ENCODE peak calls at places on chromosomes 3 and 15, in five cellular contexts. P is HCT116, C is H1, H is HepG2, F is K562. N is an unnamed sample. For H3K79me2, the result is how much of the 10 kb centered on the place peaks cover.

GRCh38 chr3:151371531-151371930 is 13.0 kb downstream of the P2RY12 start:
- DNase-seq in P (no peak), C (no peak), H (no peak), F (no peak), N (no peak)

GRCh38 chr3:42369304-42369703 is 41.1 kb downstream of the LYZL4 start:
- DNase-seq in P (no peak), C (no peak), H (no peak), F (no peak), N (no peak)

GRCh38 chr3:111864821-111865656 is 6.0 kb downstream of the PHLDB2 start:
- DNase-seq in P (no peak), C (no peak), H (peak), F (no peak), N (no peak)

GRCh38 chr3:14148041-14148985 is 23.5 kb downstream of the TMEM43 start:
- DNase-seq in P (no peak), C (peak), H (peak), F (no peak), N (no peak)

GRCh38 chr3:38016410-38016809 is 13.0 kb downstream of the PLCD1 start:
- DNase-seq in P (no peak), C (no peak), H (no peak), F (no peak), N (no peak)

GRCh38 chr3:116135462-116135861 is 309.8 kb downstream of the LSAMP start:
- DNase-seq in P (no peak), C (no peak), H (no peak), F (no peak), N (no peak)

GRCh38 chr15:66912441-66912840 is 153.0 kb upstream of the SMAD3 start:
- DNase-seq in P (no peak), C (no peak), H (no peak), F (no peak), N (no peak)

GRCh38 chr3:69189487-69189886 is 67.1 kb upstream of the LMOD3 start:
- DNase-seq in P (no peak), C (no peak), H (no peak), F (no peak), N (no peak)

GRCh38 chr3:197458179-197458707 is 97.5 kb downstream of the BDH1 start:
- DNase-seq in P (no peak), C (no peak), H (peak), F (no peak), N (no peak)

GRCh38 chr15:29695486-29696167 is 126.6 kb downstream of the TJP1 start:
- DNase-seq in P (no peak), C (no peak), H (peak), F (no peak), N (no peak)

GRCh38 chr3:52056521-52056967 is at the start of gene DUSP7:
- DNase-seq in P (no peak), C (peak), H (no peak), F (peak), N (no peak)

GRCh38 chr15:75025548-75026260 is 2.3 kb downstream of the PPCDC start:
- DNase-seq in P (no peak), C (no peak), H (no peak), F (no peak), N (no peak)

GRCh38 chr3:17481116-17481515 is 261.3 kb downstream of the TBC1D5 start:
- DNase-seq in P (no peak), C (no peak), H (no peak), F (no peak), N (no peak)

GRCh38 chr15:89820651-89821611 is 6.3 kb upstream of the ANPEP start:
- DNase-seq in P (peak), C (no peak), H (no peak), F (no peak), N (no peak)

GRCh38 chr3:59607628-59608027 is 557.8 kb upstream of the CFAP20DC start:
- DNase-seq in P (peak), C (no peak), H (peak), F (no peak), N (no peak)

GRCh38 chr3:173502983-173503568 is 105.5 kb downstream of the NLGN1 start:
- DNase-seq in P (no peak), C (no peak), H (no peak), F (no peak), N (no peak)

GRCh38 chr3:178671261-178672191 is 135.3 kb downstream of the KCNMB2 start:
- DNase-seq in P (no peak), C (no peak), H (no peak), F (no peak), N (no peak)

GRCh38 chr15:59594493-59594942 is 17.1 kb upstream of the GCNT3 start:
- DNase-seq in P (no peak), C (no peak), H (peak), F (no peak), N (no peak)

GRCh38 chr3:100913870-100914654 is 79.2 kb downstream of the ABI3BP start:
- DNase-seq in P (no peak), C (no peak), H (no peak), F (no peak), N (no peak)

GRCh38 chr3:141462176-141462859 is 24.5 kb upstream of the RASA2 start:
- DNase-seq in P (no peak), C (no peak), H (no peak), F (no peak), N (no peak)

GRCh38 chr3:140850210-140850955 is 91.3 kb upstream of the SLC25A36 start:
- DNase-seq in P (no peak), C (no peak), H (no peak), F (no peak), N (no peak)

GRCh38 chr15:77836901-77837648 is 204.4 kb upstream of the LINGO1 start:
- DNase-seq in P (no peak), C (no peak), H (no peak), F (no peak), N (no peak)

GRCh38 chr15:77832874-77833273 is 200.2 kb upstream of the LINGO1 start:
- DNase-seq in P (no peak), C (no peak), H (no peak), F (no peak), N (no peak)

GRCh38 chr15:77831989-77832388 is 199.3 kb upstream of the LINGO1 start:
- DNase-seq in P (no peak), C (no peak), H (no peak), F (no peak), N (no peak)

GRCh38 chr15:77836116-77836798 is 203.5 kb upstream of the LINGO1 start:
- DNase-seq in P (peak), C (no peak), H (no peak), F (peak), N (no peak)

DNA sequence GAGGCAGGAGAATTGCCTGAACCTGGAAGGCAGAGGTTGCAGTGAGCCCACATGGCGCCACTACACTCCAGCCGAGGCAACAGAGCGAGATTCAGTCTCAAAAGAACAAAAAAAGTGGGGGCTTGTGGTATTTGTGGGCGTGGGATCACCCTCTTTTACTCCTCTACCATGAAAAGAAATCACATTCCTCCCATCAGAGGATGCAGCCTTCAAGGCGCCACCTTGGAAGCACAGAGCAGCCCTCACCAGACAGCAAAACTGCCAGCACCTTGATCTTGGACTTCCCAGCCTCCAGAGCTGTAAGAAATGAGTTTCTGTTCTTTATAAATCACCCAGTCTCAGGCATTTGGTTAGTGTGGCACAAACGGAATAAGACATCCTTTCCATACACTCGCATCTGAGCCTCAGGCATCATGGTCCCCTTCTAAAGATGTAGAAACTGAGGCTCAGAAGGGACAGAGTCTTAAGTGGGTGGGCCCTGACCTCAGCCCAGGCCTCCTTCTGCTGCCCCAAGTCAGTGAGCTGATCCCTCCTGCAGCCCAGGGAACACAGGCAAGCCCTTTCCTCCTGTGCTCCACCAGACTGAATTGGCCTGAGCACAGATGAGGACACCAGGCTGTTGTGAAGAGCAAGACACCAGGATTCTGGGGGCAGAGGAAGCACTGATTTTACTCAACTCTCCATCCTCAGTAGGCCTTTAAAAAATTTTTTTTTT is 201.7 kb upstream of the LINGO1 start:
- DNase-seq in P (no peak), C (no peak), H (no peak), F (no peak), N (no peak)
- TF ChIP-seq SP1 in P (no peak), C (no peak), H (no peak), F (no peak), N (no peak)

DNA sequence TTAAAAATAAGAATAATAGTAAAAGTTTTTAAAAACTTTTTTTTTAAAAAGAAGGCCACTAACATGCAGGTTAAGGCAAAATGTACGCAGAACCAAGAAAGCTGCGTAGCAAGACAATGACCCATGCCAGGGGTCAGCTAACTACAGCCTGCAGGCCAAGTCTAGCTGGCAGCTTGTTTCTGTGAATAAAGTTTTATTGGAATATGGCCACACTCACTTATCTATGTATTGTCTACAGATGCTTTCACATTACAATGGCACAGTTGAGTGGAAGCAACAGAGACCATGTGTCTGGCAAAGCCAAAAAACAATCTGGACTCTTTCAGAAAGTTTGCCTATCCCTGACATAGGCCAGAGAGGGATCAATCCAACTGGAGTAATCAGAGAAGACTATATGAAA is 46.7 kb downstream of the WWTR1 start:
- DNase-seq in P (no peak), C (no peak), H (no peak), F (no peak), N (no peak)
- H3K79me2 ChIP-seq in P (half or more), C (under half), H (half or more), F (under half), N (under half)

DNA sequence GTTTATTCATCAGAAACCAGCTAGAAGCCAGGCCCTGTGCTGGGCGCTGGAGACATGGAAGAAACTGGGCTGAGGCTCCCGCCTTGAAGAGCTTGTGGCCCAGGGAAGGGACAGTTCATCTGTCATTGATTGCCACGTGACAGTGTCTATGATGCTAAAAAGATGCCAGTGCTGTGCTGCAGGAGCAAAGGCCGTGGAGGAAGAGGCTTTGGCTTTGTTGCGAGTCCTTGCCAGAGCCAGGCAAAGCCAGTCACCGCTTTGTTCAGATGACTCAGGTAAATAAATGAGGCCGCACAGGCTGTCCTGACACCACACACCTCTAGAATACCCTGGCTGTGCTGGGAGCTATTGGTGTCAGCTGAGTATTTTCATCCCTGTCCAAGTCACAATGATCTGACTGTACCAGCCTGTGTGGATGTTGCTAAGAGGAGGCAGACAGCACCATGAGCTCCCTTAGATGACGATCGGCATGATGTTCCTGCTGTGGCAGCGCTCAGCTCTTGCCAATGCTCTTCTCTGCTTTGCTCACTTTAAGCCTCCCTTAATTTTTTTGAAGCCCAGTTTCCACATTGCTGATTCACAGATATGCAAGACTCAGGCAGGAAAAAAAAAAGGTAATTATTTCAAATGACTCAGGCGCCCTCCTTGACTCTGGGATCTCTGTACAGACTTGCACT is 77.5 kb downstream of the CCNL1 start:
- DNase-seq in P (peak), C (no peak), H (no peak), F (no peak), N (no peak)
- TF ChIP-seq SP1 in P (no peak), C (no peak), H (no peak), F (no peak), N (no peak)

GRCh38 chr3:113545594-113545993 is 13.2 kb downstream of the SIDT1 start:
- DNase-seq in P (no peak), C (no peak), H (no peak), F (no peak), N (no peak)
- H3K79me2 ChIP-seq in P (under half), C (under half), H (under half), F (under half), N (half or more)

DNA sequence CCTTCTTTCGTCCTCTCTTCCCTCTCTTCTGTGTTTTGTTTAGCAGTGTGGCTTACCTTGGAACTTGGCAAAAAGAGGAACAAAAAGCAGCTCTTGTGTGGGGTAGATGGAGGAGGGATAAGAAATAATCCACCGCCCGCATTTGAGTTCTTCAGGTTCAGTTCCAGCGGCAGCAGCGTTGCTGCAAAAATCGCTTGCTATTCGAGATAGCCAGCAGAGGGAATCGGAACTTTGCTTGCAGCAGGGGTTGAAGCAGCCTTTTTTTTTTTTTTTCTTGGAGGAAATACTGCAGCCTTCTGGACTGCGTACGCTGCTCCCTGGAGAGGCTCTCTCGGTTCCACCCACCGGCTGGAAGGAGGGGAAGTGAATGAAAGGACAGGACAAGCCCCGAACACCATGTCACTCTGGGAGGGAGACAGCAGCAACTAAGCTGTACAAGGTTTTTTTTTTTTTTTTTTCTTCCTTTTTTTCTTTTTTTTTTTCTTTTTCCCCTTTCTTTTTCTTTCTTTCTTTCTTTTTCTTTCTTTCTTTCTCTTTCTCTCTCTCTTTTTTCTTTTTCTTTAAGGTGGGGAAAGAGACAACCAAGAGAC is at the start of gene RBMS3:
- DNase-seq in P (peak), C (peak), H (no peak), F (no peak), N (peak)
- TF ChIP-seq SP1 in P (no peak), C (no peak), H (no peak), F (no peak), N (no peak)

DNA sequence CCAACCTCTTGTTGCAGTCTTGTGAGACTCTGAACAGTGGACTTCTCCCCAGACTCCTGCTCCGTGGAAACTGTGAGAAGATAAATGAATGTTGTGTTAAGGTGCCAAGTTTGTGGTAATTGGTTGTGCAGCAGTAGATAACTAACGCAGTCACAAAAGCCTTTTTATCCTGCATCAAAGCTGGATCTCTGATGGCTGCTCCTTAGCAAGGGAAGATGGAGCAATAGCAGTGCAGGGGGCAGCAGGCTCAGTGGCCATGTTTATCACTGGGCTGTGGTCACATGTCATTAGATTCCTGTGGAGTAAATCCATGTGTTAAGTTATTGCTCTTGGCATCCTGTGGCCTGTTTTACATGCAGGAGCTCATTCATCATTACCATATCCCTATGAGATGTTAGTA is 13.5 kb downstream of the CMTM7 start:
- DNase-seq in P (no peak), C (no peak), H (no peak), F (no peak), N (no peak)
- H3K79me2 ChIP-seq in P (half or more), C (under half), H (under half), F (under half), N (under half)

N was measured in GM12878.